ENCODE peak calls at places on chromosomes 1 and 21, in nine cellular contexts. L, Q, A, W, U, S, D, N and V are unnamed samples. For H3K27me3 and H3K4me1, the result is how much of the 10 kb centered on the place peaks cover.

GRCh38 chr21:41016472-41016871 is 151.5 kb upstream of the BACE2 start:
- DNase-seq in L (no peak), Q (no peak), A (no peak), W (no peak), U (no peak), S (no peak), D (no peak), N (no peak), V (no peak)

GRCh38 chr1:41662656-41663437 is 178.4 kb upstream of the EDN2 start:
- DNase-seq in L (peak), Q (peak), A (no peak), W (no peak), U (no peak), S (no peak), D (peak), N (no peak), V (peak)

GRCh38 chr1:229238674-229239415 is 32.1 kb upstream of the RAB4A start:
- DNase-seq in L (no peak), Q (no peak), A (no peak), W (no peak), U (peak), S (no peak), D (no peak), N (no peak), V (no peak)

GRCh38 chr1:5394111-5394510 is 598.1 kb downstream of the NPHP4 start:
- DNase-seq in L (no peak), Q (no peak), A (no peak), W (no peak), U (no peak), S (no peak), D (no peak), N (no peak), V (no peak)

GRCh38 chr1:182101415-182102041 is 40.0 kb upstream of the ZNF648 start:
- DNase-seq in L (no peak), Q (no peak), A (no peak), W (no peak), U (no peak), S (no peak), D (no peak), N (no peak), V (no peak)

GRCh38 chr1:119631433-119632102 is 16.5 kb downstream of the ZNF697 start:
- DNase-seq in L (peak), Q (peak), A (peak), W (no peak), U (peak), S (no peak), D (peak), N (no peak), V (no peak)

GRCh38 chr1:180358649-180359048 is 128.6 kb downstream of the LHX4 start:
- DNase-seq in L (peak), Q (peak), A (no peak), W (no peak), U (no peak), S (no peak), D (peak), N (no peak), V (no peak)

GRCh38 chr1:19139711-19140110 is 70.4 kb downstream of the UBR4 start:
- DNase-seq in L (no peak), Q (no peak), A (no peak), W (no peak), U (no peak), S (no peak), D (no peak), N (no peak), V (no peak)

GRCh38 chr1:6731905-6732304 is 30.3 kb upstream of the DNAJC11 start:
- DNase-seq in L (no peak), Q (no peak), A (no peak), W (no peak), U (no peak), S (no peak), D (no peak), N (no peak), V (no peak)

GRCh38 chr1:86741947-86742572 is 37.7 kb downstream of the SH3GLB1 start:
- DNase-seq in L (no peak), Q (peak), A (no peak), W (no peak), U (no peak), S (peak), D (peak), N (peak), V (peak)

GRCh38 chr1:151255381-151255780 is 847 bp downstream of the PSMD4 start:
- DNase-seq in L (no peak), Q (peak), A (no peak), W (no peak), U (no peak), S (peak), D (no peak), N (no peak), V (no peak)

GRCh38 chr1:221715321-221716169 is 26.3 kb downstream of the DUSP10 start:
- DNase-seq in L (no peak), Q (peak), A (no peak), W (no peak), U (no peak), S (no peak), D (no peak), N (no peak), V (no peak)

GRCh38 chr1:186152227-186152944 is 222.7 kb downstream of the TPR start:
- DNase-seq in L (no peak), Q (peak), A (no peak), W (no peak), U (no peak), S (no peak), D (no peak), N (no peak), V (no peak)

GRCh38 chr1:24108334-24109165 is 3.4 kb downstream of the MYOM3 start:
- DNase-seq in L (peak), Q (peak), A (no peak), W (no peak), U (peak), S (no peak), D (peak), N (no peak), V (no peak)

GRCh38 chr1:206921772-206922265 is at the start of gene FCMR:
- DNase-seq in L (no peak), Q (no peak), A (no peak), W (peak), U (no peak), S (peak), D (no peak), N (peak), V (peak)

DNA sequence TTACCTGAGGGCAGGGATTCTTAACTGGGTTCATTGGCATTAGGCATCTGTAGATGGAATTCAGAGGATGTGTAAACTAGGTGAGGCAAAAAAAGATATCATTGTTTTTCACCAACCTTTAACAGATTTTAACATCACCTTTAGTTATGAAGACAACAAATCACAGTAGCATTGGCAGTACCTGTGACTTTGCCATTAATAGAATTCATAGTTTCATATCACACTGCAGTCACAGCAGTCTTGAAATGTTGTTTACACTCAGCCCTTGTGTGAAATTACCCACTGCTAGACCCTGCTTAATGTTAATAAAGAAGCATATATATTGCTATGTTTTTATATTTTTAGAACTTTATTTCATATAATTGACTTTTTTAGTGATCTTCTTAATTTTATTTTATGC is 1.7 kb upstream of the INAVA start:
- DNase-seq in L (no peak), Q (no peak), A (no peak), W (no peak), U (no peak), S (peak), D (no peak), N (no peak), V (no peak)
- H3K27me3 ChIP-seq in L (under half), Q (half or more), A (under half), W (under half), U (under half), S (under half), D (under half), N (under half), V (under half)

GRCh38 chr21:42784276-42784675 is 95.1 kb downstream of the WDR4 start:
- DNase-seq in L (peak), Q (no peak), A (no peak), W (no peak), U (no peak), S (no peak), D (no peak), N (no peak), V (no peak)
- H3K4me1 ChIP-seq in L (under half), Q (under half), A (under half), W (under half), U (under half), S (under half), D (under half), N (under half), V (under half)

DNA sequence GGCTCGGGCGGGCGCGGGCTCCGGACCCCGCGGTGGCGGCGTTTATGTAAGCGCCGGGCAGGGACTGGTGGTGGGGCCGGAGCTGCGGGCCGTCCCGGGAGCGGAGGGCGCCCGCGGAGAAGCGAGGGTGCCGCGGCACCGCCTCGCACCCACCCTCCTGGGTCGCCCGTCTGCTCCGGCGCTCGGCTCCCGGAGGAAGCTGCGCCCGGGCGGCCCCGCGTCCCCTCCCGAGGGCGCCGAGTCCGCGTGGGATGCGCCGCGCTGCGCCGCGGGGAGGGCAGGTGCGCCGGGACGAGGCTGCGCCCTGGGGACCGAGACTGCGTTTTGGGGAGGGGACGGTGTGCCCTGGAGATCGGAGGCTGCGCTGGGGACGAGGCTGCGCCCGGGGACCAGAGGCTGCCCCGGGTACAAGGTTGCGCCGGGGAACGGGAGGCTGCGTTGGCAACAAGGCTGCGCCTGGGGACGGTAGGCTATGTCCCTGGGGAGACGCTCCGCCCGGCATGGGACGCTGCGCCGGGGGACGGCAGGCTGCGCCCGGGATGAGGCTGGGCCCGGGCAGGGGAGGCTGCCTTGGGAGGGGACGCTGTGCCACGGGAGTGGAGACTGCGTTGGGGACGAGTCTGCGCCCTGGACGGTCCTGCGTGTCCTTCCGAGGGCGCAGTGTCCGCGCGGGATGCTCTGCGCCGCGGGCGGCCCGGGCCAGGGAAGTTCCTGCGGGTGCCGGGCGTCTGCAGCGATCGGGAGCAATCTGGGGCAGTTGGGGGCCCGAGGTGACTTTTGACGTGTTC is 632 bp downstream of the ADARB1 start:
- DNase-seq in L (peak), Q (no peak), A (no peak), W (no peak), U (peak), S (no peak), D (no peak), N (no peak), V (no peak)
- H3K27ac ChIP-seq in L (peak), Q (peak), A (peak), W (no peak), U (no peak), S (no peak), D (peak), N (peak), V (peak)

DNA sequence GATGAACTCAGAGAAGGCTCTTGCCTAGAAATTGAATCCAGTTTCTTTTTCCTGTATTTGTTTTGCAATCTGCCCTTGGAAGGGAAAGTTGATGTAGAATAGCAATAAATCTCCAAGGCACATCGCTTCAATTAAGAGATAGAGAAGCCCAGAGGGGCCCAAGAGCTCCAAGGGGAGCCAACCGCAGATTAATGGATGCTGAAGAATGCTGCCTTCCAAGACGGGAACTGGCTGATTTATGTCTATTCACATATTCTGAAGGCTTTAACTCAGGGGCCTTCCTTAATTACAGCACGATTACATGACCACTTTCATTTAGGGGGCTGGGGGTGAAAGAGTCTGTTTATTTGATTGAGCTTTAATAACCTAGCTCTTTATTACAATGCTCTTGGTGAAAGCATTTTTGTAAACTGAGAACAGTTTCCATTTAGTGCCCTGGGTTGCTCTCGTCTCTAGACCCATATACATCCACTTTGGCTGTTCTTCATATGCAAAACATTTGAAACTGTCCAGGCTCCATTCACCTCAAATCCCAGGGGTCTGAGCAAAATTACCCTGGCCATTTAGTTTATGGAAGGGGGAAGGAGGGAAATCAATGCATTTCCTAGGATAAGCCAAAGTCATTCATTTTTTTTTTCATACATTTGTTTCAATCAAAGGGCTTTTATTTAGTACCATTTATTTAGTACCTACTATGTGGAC is 87.4 kb upstream of the CLDN14 start:
- DNase-seq in L (no peak), Q (no peak), A (no peak), W (no peak), U (no peak), S (no peak), D (no peak), N (no peak), V (no peak)
- H3K27me3 ChIP-seq in L (under half), Q (half or more), A (under half), W (under half), U (under half), S (under half), D (under half), N (under half), V (under half)

GRCh38 chr1:165668184-165668583 is 30.2 kb downstream of the ALDH9A1 start:
- DNase-seq in L (no peak), Q (no peak), A (no peak), W (no peak), U (no peak), S (no peak), D (no peak), N (no peak), V (no peak)
- H3K4me1 ChIP-seq in L (under half), Q (under half), A (under half), W (under half), U (under half), S (under half), D (under half), N (under half), V (under half)

GRCh38 chr1:208203848-208204609 is 40.2 kb downstream of the PLXNA2 start:
- DNase-seq in L (no peak), Q (no peak), A (no peak), W (no peak), U (no peak), S (no peak), D (no peak), N (no peak), V (no peak)

GRCh38 chr1:208203127-208203847 is 40.9 kb downstream of the PLXNA2 start:
- DNase-seq in L (no peak), Q (peak), A (peak), W (no peak), U (peak), S (no peak), D (no peak), N (no peak), V (no peak)

GRCh38 chr1:208202333-208202987 is 41.7 kb downstream of the PLXNA2 start:
- DNase-seq in L (no peak), Q (no peak), A (no peak), W (no peak), U (no peak), S (no peak), D (no peak), N (no peak), V (no peak)

GRCh38 chr1:208200116-208200515 is 44.1 kb downstream of the PLXNA2 start:
- DNase-seq in L (no peak), Q (no peak), A (no peak), W (no peak), U (no peak), S (no peak), D (no peak), N (no peak), V (no peak)

DNA sequence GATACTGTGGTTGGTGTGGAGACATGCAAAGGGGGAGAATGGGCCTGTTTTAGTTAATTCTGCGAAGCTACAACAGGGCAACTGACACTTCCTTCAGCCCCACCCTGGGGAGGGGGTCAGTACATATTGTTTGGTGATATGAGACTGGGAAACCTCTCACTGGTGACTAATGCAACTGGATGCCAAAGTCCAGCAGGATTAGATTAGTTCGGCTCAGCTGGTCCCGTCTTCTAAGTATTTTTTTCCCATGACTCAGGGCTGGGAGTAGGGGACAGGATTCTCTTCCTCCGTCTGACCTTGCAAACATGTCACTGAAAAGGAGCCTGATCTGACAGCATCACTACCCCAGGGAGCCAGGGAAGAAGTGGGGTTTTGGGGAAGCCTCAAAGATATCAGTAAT is 42.9 kb downstream of the PLXNA2 start:
- DNase-seq in L (no peak), Q (peak), A (no peak), W (no peak), U (no peak), S (no peak), D (peak), N (no peak), V (no peak)
- H3K27ac ChIP-seq in L (no peak), Q (peak), A (no peak), W (no peak), U (no peak), S (no peak), D (peak), N (no peak), V (no peak)